ENCODE peak calls at places on chromosome 1, in ten cellular contexts. X, G, L, Q, U, M, O, F, Y and K are unnamed samples.

GRCh38 chr1:2376931-2377672 is 14.3 kb downstream of the MORN1 start:
- DNase-seq in X (peak), G (no peak), L (no peak), Q (no peak), U (no peak), M (no peak), O (no peak), F (no peak), Y (no peak), K (no peak)

GRCh38 chr1:29237906-29238600 is 1.7 kb downstream of the PTPRU start:
- DNase-seq in X (no peak), G (peak), L (no peak), Q (no peak), U (no peak), M (no peak), O (no peak), F (peak), Y (no peak), K (no peak)

GRCh38 chr1:163357378-163357777 is 35.6 kb downstream of the NUF2 start:
- DNase-seq in X (no peak), G (no peak), L (no peak), Q (no peak), U (no peak), M (no peak), O (no peak), F (peak), Y (no peak), K (no peak)

GRCh38 chr1:215631489-215631888 is 64.4 kb downstream of the KCTD3 start:
- DNase-seq in X (no peak), G (no peak), L (no peak), Q (no peak), U (no peak), M (no peak), O (no peak), F (peak), Y (no peak), K (peak)

GRCh38 chr1:110102081-110102480 is 10.2 kb upstream of the UBL4B start:
- DNase-seq in X (no peak), G (no peak), L (no peak), Q (no peak), U (no peak), M (no peak), O (no peak), F (peak), Y (no peak), K (no peak)

GRCh38 chr1:164770149-164770529 is 211.2 kb downstream of the PBX1 start:
- DNase-seq in X (no peak), G (no peak), L (no peak), Q (no peak), U (no peak), M (no peak), O (no peak), F (no peak), Y (no peak), K (no peak)

GRCh38 chr1:40404670-40405462 is 31.3 kb downstream of the SMAP2 start:
- DNase-seq in X (no peak), G (peak), L (no peak), Q (no peak), U (peak), M (peak), O (peak), F (peak), Y (no peak), K (peak)

GRCh38 chr1:46341222-46342083 is 846 bp downstream of the NSUN4 start:
- DNase-seq in X (peak), G (peak), L (no peak), Q (peak), U (no peak), M (no peak), O (no peak), F (no peak), Y (no peak), K (no peak)

GRCh38 chr1:76433528-76433927 is 359.0 kb downstream of the ST6GALNAC3 start:
- DNase-seq in X (no peak), G (no peak), L (no peak), Q (no peak), U (no peak), M (no peak), O (no peak), F (peak), Y (no peak), K (no peak)

GRCh38 chr1:37794372-37795339 is 1.0 kb downstream of the MANEAL start:
- DNase-seq in X (peak), G (no peak), L (no peak), Q (peak), U (no peak), M (no peak), O (no peak), F (no peak), Y (no peak), K (no peak)

GRCh38 chr1:89978763-89979162 is 16.1 kb upstream of the ZNF326 start:
- DNase-seq in X (no peak), G (no peak), L (no peak), Q (no peak), U (no peak), M (no peak), O (no peak), F (peak), Y (no peak), K (no peak)

GRCh38 chr1:207822124-207822601 is 70.3 kb downstream of the CD46 start:
- DNase-seq in X (no peak), G (no peak), L (no peak), Q (no peak), U (no peak), M (no peak), O (no peak), F (no peak), Y (no peak), K (no peak)

GRCh38 chr1:225851810-225852209 is 30.4 kb downstream of the TMEM63A start:
- DNase-seq in X (no peak), G (no peak), L (no peak), Q (no peak), U (no peak), M (no peak), O (no peak), F (no peak), Y (no peak), K (no peak)